ENCODE peak calls at places on chromosomes 12 and 14, in nine cellular contexts. N is amniotic stem cell; U is iPS-NIHi11; I is right cardiac atrium; P is sciatic nerve; W is AG04450; J is head of caudate nucleus; A is activated T-helper 1 cell treated with anti-CD3 and anti-CD28 coated beads, Interleukin-2, amount 50 U/mL, for 16 hours; Q is fibroblast of the aortic adventitia. O is an unnamed sample.

GRCh38 chr14:38261620-38262019 is 5.7 kb upstream of the CLEC14A start:
- DNase-seq in W (no peak), J (no peak), A (no peak), U (no peak), Q (no peak), P (no peak), N (no peak), I (no peak), O (no peak)

GRCh38 chr12:49891012-49891411 is 12.7 kb downstream of the FAIM2 start:
- DNase-seq in N (no peak), W (no peak), A (no peak), Q (no peak), P (no peak), J (no peak), I (no peak), U (no peak), O (no peak)

GRCh38 chr12:92615703-92616102 is 87.1 kb upstream of the PLEKHG7 start:
- DNase-seq in I (no peak), J (no peak), W (no peak), P (no peak), A (no peak), N (no peak), Q (no peak), U (no peak), O (no peak)

GRCh38 chr14:101072070-101072469 is 168.5 kb upstream of the RTL1 start:
- DNase-seq in Q (no peak), J (no peak), W (no peak), I (no peak), N (no peak), P (peak; percentile 25), A (no peak), U (no peak), O (no peak)

GRCh38 chr12:3252416-3252815 is 175.2 kb downstream of the TSPAN9 start:
- DNase-seq in U (no peak), P (peak; percentile 89), I (peak; percentile 95), J (peak; percentile 33), W (peak; percentile 65), A (no peak), N (no peak), Q (peak; percentile 90), O (peak; percentile 71)

GRCh38 chr12:108611884-108612415 is 14.1 kb upstream of the TMEM119 start:
- DNase-seq in A (no peak), I (peak; percentile 47), W (no peak), U (peak; percentile 74), J (no peak), Q (peak; percentile 78), P (no peak), N (no peak), O (no peak)

GRCh38 chr12:66132408-66132807 is 1.9 kb upstream of the LLPH start:
- DNase-seq in A (no peak), P (no peak), I (no peak), Q (peak; percentile 53), N (no peak), J (no peak), W (peak; percentile 63), U (peak; percentile 50), O (no peak)

GRCh38 chr14:22819191-22819988 is 4.2 kb upstream of the SLC7A7 start:
- DNase-seq in U (no peak), I (peak; percentile 80), Q (peak; percentile 75), W (no peak), P (peak; percentile 78), A (no peak), J (no peak), N (peak; percentile 54), O (no peak)

GRCh38 chr12:9751204-9752144 is 9.2 kb downstream of the CD69 start:
- DNase-seq in W (no peak), U (peak; percentile 46), I (no peak), N (no peak), J (no peak), Q (peak; percentile 27), A (no peak), P (no peak), O (no peak)

GRCh38 chr12:39252628-39253027 is 190.3 kb downstream of the KIF21A start:
- DNase-seq in U (no peak), Q (no peak), W (no peak), N (no peak), A (no peak), P (no peak), J (no peak), I (no peak), O (no peak)

GRCh38 chr12:91053951-91054715 is 3.7 kb downstream of the KERA start:
- DNase-seq in P (no peak), U (no peak), Q (peak; percentile 87), A (no peak), N (peak; percentile 51), J (no peak), I (no peak), W (no peak), O (no peak)

GRCh38 chr14:100649173-100649519 is 61.9 kb upstream of the BEGAIN start:
- DNase-seq in P (no peak), Q (peak; percentile 65), W (peak; percentile 16), J (no peak), I (no peak), A (no peak), U (no peak), N (no peak), O (no peak)